ENCODE peak calls at places on chromosomes 13 and 19, in seven cellular contexts. I is omental fat pad, O is thoracic aorta, Y is pancreas, L is foreskin fibroblast, V is AG04450, A is endothelial cell. B is an unnamed sample.

GRCh38 chr13:113950451-113951245 is 23.2 kb downstream of the C13orf46 start:
- DNase-seq in L (no peak), O (no peak), Y (peak; percentile 3), V (no peak), I (no peak), A (no peak), B (no peak)

GRCh38 chr19:4327252-4327876 is 11.3 kb downstream of the STAP2 start:
- DNase-seq in O (no peak), I (peak; percentile 62), Y (peak; percentile 82), V (no peak), A (peak; percentile 67), L (peak; percentile 65), B (peak; percentile 92)

GRCh38 chr13:75739244-75739868 is 103.2 kb downstream of the LMO7 start:
- DNase-seq in O (no peak), Y (no peak), V (no peak), I (no peak), A (no peak), L (peak; percentile 19), B (no peak)

GRCh38 chr19:45847661-45848060 is 15.3 kb downstream of the SYMPK start:
- DNase-seq in O (no peak), V (no peak), L (no peak), Y (no peak), I (no peak), A (no peak), B (no peak)

GRCh38 chr13:20303636-20304035 is 71.5 kb upstream of the GJB6 start:
- DNase-seq in V (no peak), L (no peak), I (no peak), A (no peak), Y (no peak), O (no peak), B (no peak)

GRCh38 chr13:51223284-51224270 is 1.4 kb downstream of the FAM124A start:
- DNase-seq in I (no peak), Y (no peak), O (no peak), L (no peak), A (peak; percentile 9), V (no peak), B (no peak)

GRCh38 chr19:35903550-35904179 is 1.3 kb downstream of the HCST start:
- DNase-seq in Y (peak; percentile 36), I (peak; percentile 44), L (peak; percentile 79), V (no peak), O (no peak), A (peak; percentile 48), B (peak; percentile 64)

GRCh38 chr19:38696733-38697055 is 47.6 kb downstream of the CAPN12 start:
- DNase-seq in L (no peak), Y (no peak), O (no peak), V (no peak), I (no peak), A (no peak), B (no peak)

GRCh38 chr19:18020212-18021067 is 12.5 kb downstream of the ARRDC2 start:
- DNase-seq in A (no peak), Y (peak; percentile 76), V (no peak), L (peak; percentile 51), I (no peak), O (peak; percentile 77), B (no peak)

GRCh38 chr19:2251577-2252480 is 2.7 kb downstream of the AMH start:
- DNase-seq in Y (no peak), A (no peak), O (no peak), I (no peak), L (no peak), V (no peak), B (no peak)

GRCh38 chr19:2252481-2253105 is 3.5 kb downstream of the AMH start:
- DNase-seq in V (no peak), A (no peak), O (no peak), L (no peak), I (no peak), Y (no peak), B (no peak)

GRCh38 chr19:2254052-2254872 is 2.0 kb downstream of the JSRP1 start:
- DNase-seq in I (no peak), O (no peak), A (peak; percentile 82), V (no peak), L (no peak), Y (no peak), B (peak; percentile 71)

GRCh38 chr19:2255112-2255845 is 938 bp downstream of the JSRP1 start:
- DNase-seq in Y (no peak), O (no peak), I (no peak), L (no peak), A (no peak), V (no peak), B (no peak)

DNA sequence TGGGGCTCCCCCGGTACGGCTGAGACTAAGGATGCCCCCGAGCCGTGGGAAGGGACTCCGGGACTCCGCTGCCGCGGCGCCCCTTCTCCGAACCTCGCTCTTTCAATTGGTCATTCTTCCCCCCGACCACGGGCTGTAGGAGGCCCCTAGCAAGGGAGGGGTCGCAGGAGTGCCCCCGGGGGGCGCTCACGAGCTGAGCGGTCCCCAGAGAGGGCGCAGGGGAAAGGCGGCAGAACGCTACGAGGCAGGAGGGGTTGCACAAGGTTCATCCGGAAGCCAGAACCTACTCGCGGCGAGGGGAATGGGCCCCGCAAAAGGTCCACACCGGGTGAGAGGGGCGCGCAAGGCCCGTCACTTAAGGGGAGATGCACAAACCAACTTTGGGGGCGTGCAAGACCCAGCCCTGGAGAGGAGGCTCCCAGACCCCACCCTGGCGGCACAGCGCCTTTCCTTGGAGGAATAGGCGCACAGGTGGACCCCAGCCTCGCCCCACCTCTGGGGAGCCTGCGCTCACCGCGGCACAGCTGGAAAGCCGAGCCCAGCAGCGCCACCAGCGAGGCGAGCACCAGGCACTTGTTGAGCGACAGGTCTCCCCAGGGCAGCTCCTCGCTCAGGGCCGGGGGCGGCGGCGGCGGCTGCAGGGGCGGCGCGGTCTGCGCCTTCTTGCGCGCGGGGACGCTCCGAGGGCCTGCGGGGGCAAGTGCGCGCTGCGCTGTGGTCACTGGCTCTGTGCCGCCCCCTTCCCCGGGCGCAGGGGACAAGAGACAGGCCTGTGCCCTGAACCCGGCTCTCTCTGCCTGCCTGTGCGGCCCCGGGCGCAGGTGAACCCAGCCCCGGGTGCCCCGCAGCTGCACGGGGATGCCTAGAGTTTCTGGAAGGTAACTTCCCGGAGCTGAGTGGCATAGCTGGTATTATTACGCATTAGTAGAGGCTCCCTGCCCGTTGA is 2.8 kb downstream of the JSRP1 start:
- DNase-seq in L (no peak), Y (no peak), O (no peak), I (no peak), V (no peak), A (no peak), B (peak; percentile 60)
- TF ChIP-seq CTCF in L (no peak), Y (no peak), O (no peak), I (no peak), V (peak; percentile 22), A (peak; percentile 0), B (no peak)

DNA sequence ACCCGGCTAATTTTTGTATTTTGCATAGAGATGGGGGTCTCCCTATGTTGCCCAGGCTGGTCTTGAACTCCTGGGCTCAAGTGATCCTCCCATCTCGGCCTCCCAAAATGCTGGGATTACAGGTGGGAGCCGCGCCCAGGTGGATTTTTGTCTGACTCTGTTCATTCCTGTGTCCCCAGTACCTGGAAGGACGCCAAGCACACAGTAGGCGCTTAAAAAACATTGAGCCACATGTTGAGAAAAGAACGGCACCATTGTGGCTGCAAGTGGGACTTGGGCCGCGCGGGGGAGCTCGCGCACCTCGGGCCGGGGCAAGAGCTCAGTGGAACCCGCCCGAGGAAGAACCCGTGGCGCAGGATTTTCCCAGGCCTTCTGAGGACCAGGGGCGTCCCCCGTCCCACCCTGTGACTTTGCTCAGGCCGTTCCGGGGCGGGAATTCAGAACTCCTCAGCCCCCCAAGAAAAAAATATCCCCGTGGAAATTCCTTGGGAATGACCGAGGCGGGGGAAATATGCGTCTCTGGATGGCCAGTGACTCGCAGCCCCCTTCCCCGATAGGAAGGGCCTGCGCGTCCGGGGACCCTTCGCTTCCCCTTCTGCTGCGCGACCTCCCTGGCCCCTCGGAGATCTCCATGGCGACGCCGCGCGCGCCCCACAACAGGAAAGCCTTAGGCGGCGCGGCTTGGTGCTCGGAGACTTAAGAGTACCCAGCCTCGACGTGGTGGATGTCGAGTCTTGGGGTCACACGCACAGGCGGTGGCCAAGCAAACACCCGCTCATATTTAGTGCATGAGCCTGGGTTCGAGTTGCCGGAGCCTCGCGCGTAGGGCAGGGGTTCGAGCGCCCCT is 1.4 kb upstream of the ICAM1 start:
- DNase-seq in I (peak; percentile 87), Y (peak; percentile 66), V (no peak), O (no peak), L (no peak), A (peak; percentile 95), B (peak; percentile 89)
- TF ChIP-seq CTCF in I (peak; percentile 7), Y (peak; percentile 75), V (peak; percentile 95), O (peak; percentile 92), L (peak; percentile 95), A (peak; percentile 86), B (peak; percentile 93)

GRCh38 chr13:32031815-32032345 is 306 bp downstream of the FRY start:
- DNase-seq in A (no peak), O (no peak), Y (no peak), V (no peak), I (no peak), L (no peak), B (no peak)

GRCh38 chr13:32032780-32033179 is 1.2 kb downstream of the FRY start:
- DNase-seq in A (no peak), I (no peak), L (no peak), Y (no peak), O (no peak), V (no peak), B (no peak)

GRCh38 chr13:32029684-32030083 is 1.9 kb upstream of the FRY start:
- DNase-seq in L (no peak), Y (no peak), O (no peak), I (no peak), A (no peak), V (no peak), B (no peak)

GRCh38 chr13:32033744-32034143 is 2.2 kb downstream of the FRY start:
- DNase-seq in I (no peak), A (no peak), Y (no peak), V (no peak), L (no peak), O (no peak), B (no peak)

DNA sequence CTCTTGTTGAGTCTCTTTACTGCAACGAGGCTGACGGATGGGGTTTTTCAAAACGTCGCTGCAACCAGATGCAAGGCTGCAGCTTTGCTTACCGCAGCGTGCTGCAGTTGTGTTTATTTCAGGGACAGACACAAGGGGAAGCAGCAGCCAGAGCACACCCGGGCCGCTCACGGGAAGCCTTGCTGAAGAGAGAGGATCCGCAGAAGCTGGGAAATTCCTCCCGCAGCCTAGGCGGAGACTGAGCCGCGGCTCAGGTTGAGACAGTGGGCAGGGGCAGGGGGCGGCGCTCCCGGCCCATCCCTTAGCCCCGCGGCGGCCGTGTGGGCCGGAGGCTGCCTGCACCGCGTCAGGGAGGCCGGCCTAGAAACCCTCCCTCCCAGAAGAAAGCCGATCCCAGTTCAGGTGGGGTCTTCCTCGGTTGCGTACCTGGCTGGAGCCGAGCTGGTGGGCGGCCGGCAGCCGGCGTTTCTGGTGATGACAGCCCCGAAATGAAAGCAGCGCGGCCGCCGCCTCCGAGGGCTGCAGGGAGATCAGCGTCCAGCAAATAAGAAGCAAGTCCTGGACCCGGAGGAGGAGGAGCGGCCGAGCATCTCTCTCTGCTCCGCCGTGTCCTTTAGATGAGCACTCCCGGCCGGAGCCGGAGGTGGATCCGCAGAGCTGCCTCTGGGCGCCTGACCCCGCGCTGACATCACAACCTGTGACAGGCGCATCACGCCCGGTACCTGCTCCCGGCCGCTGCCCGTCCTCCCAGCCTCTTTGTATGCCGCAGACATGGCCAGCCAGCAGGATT is at the start of gene FRY:
- DNase-seq in L (peak; percentile 35), A (peak; percentile 53), V (no peak), O (peak; percentile 8), Y (peak; percentile 26), I (peak; percentile 30), B (peak; percentile 75)
- TF ChIP-seq CTCF in L (peak; percentile 13), A (no peak), V (peak; percentile 20), O (peak; percentile 8), Y (no peak), I (no peak), B (no peak)

GRCh38 chr19:51664131-51664530 is 17.5 kb upstream of the SIGLEC14 start:
- DNase-seq in I (no peak), V (no peak), Y (no peak), A (no peak), O (no peak), L (no peak), B (no peak)
- TF ChIP-seq CTCF in I (no peak), V (no peak), Y (no peak), A (no peak), O (no peak), L (no peak), B (no peak)

B was measured in nephron progenitor cell.